ENCODE peak calls at places on chromosome 12, in five cellular contexts. One of them, this sample, is unnamed.
A peak's percentile ranks its signal among the peaks of the same experiment; 100 is the strongest.

GRCh38 chr12:3520168-3520567 is 29.2 kb downstream of the PRMT8 start:
- DNase-seq in neuronal stem cell: no peak
- DNase-seq in T-helper 17 cell: no peak
- DNase-seq in adrenal gland: no peak
- DNase-seq in gastrocnemius medialis: no peak
- DNase-seq in this sample: no peak

GRCh38 chr12:92259291-92259690 is 113.6 kb upstream of the BTG1 start:
- DNase-seq in T-helper 17 cell: no peak
- DNase-seq in gastrocnemius medialis: no peak
- DNase-seq in neuronal stem cell: no peak
- DNase-seq in adrenal gland: no peak
- DNase-seq in this sample: no peak

GRCh38 chr12:67284561-67284960 is 15.4 kb downstream of the CAND1 start:
- DNase-seq in gastrocnemius medialis: no peak
- DNase-seq in T-helper 17 cell: no peak
- DNase-seq in neuronal stem cell: no peak
- DNase-seq in adrenal gland: no peak
- DNase-seq in this sample: no peak

GRCh38 chr12:1497161-1497560 is 97.2 kb downstream of the FBXL14 start:
- DNase-seq in adrenal gland: no peak
- DNase-seq in T-helper 17 cell: no peak
- DNase-seq in gastrocnemius medialis: no peak
- DNase-seq in neuronal stem cell: no peak
- DNase-seq in this sample: no peak

GRCh38 chr12:52350786-52351185 is 16.5 kb downstream of the KRT85 start:
- DNase-seq in gastrocnemius medialis: no peak
- DNase-seq in adrenal gland: no peak
- DNase-seq in T-helper 17 cell: no peak
- DNase-seq in neuronal stem cell: no peak
- DNase-seq in this sample: no peak

GRCh38 chr12:124030510-124030909 is 57.5 kb downstream of the ZNF664 start:
- DNase-seq in neuronal stem cell: no peak
- DNase-seq in gastrocnemius medialis: no peak
- DNase-seq in adrenal gland: peak; percentile 47
- DNase-seq in T-helper 17 cell: no peak
- DNase-seq in this sample: no peak

GRCh38 chr12:127381043-127381668 is 885.8 kb upstream of the TMEM132C start:
- DNase-seq in neuronal stem cell: peak; percentile 63
- DNase-seq in gastrocnemius medialis: no peak
- DNase-seq in T-helper 17 cell: peak; percentile 17
- DNase-seq in adrenal gland: peak; percentile 42
- DNase-seq in this sample: peak; percentile 24

GRCh38 chr12:112107728-112108447 is 695 bp downstream of the NAA25 start:
- DNase-seq in gastrocnemius medialis: peak; percentile 64
- DNase-seq in T-helper 17 cell: no peak
- DNase-seq in neuronal stem cell: no peak
- DNase-seq in adrenal gland: peak; percentile 50
- DNase-seq in this sample: peak; percentile 51

GRCh38 chr12:54891717-54892478 is 37.6 kb downstream of the MUCL1 start:
- DNase-seq in neuronal stem cell: no peak
- DNase-seq in adrenal gland: no peak
- DNase-seq in gastrocnemius medialis: no peak
- DNase-seq in T-helper 17 cell: no peak
- DNase-seq in this sample: no peak

GRCh38 chr12:127613056-127613455 is 653.9 kb upstream of the TMEM132C start:
- DNase-seq in T-helper 17 cell: no peak
- DNase-seq in adrenal gland: peak; percentile 69
- DNase-seq in gastrocnemius medialis: no peak
- DNase-seq in neuronal stem cell: no peak
- DNase-seq in this sample: no peak

GRCh38 chr12:12786716-12787601 is 1.5 kb downstream of the APOLD1 start:
- DNase-seq in T-helper 17 cell: peak; percentile 55
- DNase-seq in neuronal stem cell: peak; percentile 40
- DNase-seq in adrenal gland: peak; percentile 84
- DNase-seq in gastrocnemius medialis: peak; percentile 73
- DNase-seq in this sample: no peak

GRCh38 chr12:85872497-85873091 is 1.5 kb upstream of the NTS start:
- DNase-seq in neuronal stem cell: peak; percentile 51
- DNase-seq in adrenal gland: no peak
- DNase-seq in gastrocnemius medialis: no peak
- DNase-seq in T-helper 17 cell: no peak
- DNase-seq in this sample: peak; percentile 67

GRCh38 chr12:42511656-42512055 is 77.9 kb downstream of the PRICKLE1 start:
- DNase-seq in gastrocnemius medialis: no peak
- DNase-seq in neuronal stem cell: peak; percentile 11
- DNase-seq in adrenal gland: no peak
- DNase-seq in T-helper 17 cell: no peak
- DNase-seq in this sample: no peak

GRCh38 chr12:114681149-114681849 is 2.7 kb downstream of the TBX3 start:
- DNase-seq in gastrocnemius medialis: no peak
- DNase-seq in adrenal gland: no peak
- DNase-seq in neuronal stem cell: no peak
- DNase-seq in T-helper 17 cell: no peak
- DNase-seq in this sample: no peak

GRCh38 chr12:116276433-116277216 is 868 bp downstream of the MED13L start:
- DNase-seq in T-helper 17 cell: peak; percentile 55
- DNase-seq in gastrocnemius medialis: peak; percentile 62
- DNase-seq in neuronal stem cell: peak; percentile 55
- DNase-seq in adrenal gland: peak; percentile 78
- DNase-seq in this sample: peak; percentile 61

GRCh38 chr12:25269701-25270100 is 19.0 kb upstream of the KRAS start:
- DNase-seq in gastrocnemius medialis: no peak
- DNase-seq in T-helper 17 cell: no peak
- DNase-seq in adrenal gland: no peak
- DNase-seq in neuronal stem cell: no peak
- DNase-seq in this sample: peak; percentile 33

GRCh38 chr12:92369061-92369460 is 223.4 kb upstream of the BTG1 start:
- DNase-seq in neuronal stem cell: no peak
- DNase-seq in gastrocnemius medialis: no peak
- DNase-seq in adrenal gland: no peak
- DNase-seq in T-helper 17 cell: no peak
- DNase-seq in this sample: no peak

GRCh38 chr12:12542286-12542685 is 20.4 kb downstream of the DUSP16 start:
- DNase-seq in gastrocnemius medialis: no peak
- DNase-seq in neuronal stem cell: no peak
- DNase-seq in T-helper 17 cell: no peak
- DNase-seq in adrenal gland: no peak
- DNase-seq in this sample: no peak

GRCh38 chr12:93091851-93092558 is 162.9 kb upstream of the EEA1 start:
- DNase-seq in gastrocnemius medialis: no peak
- DNase-seq in neuronal stem cell: no peak
- DNase-seq in adrenal gland: no peak
- DNase-seq in T-helper 17 cell: no peak
- DNase-seq in this sample: no peak

GRCh38 chr12:53493610-53494391 is 5.5 kb downstream of the MAP3K12 start:
- DNase-seq in gastrocnemius medialis: peak; percentile 11
- DNase-seq in adrenal gland: no peak
- DNase-seq in neuronal stem cell: no peak
- DNase-seq in T-helper 17 cell: no peak
- DNase-seq in this sample: peak; percentile 21

GRCh38 chr12:53489242-53489915 is 9.9 kb downstream of the MAP3K12 start:
- DNase-seq in adrenal gland: no peak
- DNase-seq in T-helper 17 cell: no peak
- DNase-seq in gastrocnemius medialis: peak; percentile 13
- DNase-seq in neuronal stem cell: no peak
- DNase-seq in this sample: no peak

GRCh38 chr12:53495903-53496751 is 3.1 kb downstream of the MAP3K12 start:
- DNase-seq in neuronal stem cell: peak; percentile 49
- DNase-seq in gastrocnemius medialis: peak; percentile 54
- DNase-seq in adrenal gland: peak; percentile 64
- DNase-seq in T-helper 17 cell: no peak
- DNase-seq in this sample: no peak

GRCh38 chr12:53492188-53492587 is 7.1 kb downstream of the MAP3K12 start:
- DNase-seq in gastrocnemius medialis: no peak
- DNase-seq in neuronal stem cell: no peak
- DNase-seq in adrenal gland: no peak
- DNase-seq in T-helper 17 cell: no peak
- DNase-seq in this sample: no peak

GRCh38 chr12:53492830-53493609 is 6.2 kb downstream of the MAP3K12 start:
- DNase-seq in neuronal stem cell: peak; percentile 90
- DNase-seq in adrenal gland: peak; percentile 96
- DNase-seq in gastrocnemius medialis: peak; percentile 87
- DNase-seq in T-helper 17 cell: peak; percentile 76
- DNase-seq in this sample: peak; percentile 90
- H3K9me3 ChIP-seq in neuronal stem cell: no peaks in the 10 kb centered on the region
- H3K9me3 ChIP-seq in adrenal gland: no peaks in the 10 kb centered on the region
- H3K9me3 ChIP-seq in gastrocnemius medialis: no peaks in the 10 kb centered on the region
- H3K9me3 ChIP-seq in T-helper 17 cell: no peaks in the 10 kb centered on the region
- H3K9me3 ChIP-seq in this sample: no peaks in the 10 kb centered on the region

GRCh38 chr12:105338954-105339353 is 8.5 kb downstream of the C12orf75 start:
- DNase-seq in adrenal gland: no peak
- DNase-seq in T-helper 17 cell: no peak
- DNase-seq in gastrocnemius medialis: no peak
- DNase-seq in neuronal stem cell: no peak
- DNase-seq in this sample: no peak
- H3K9me3 ChIP-seq in adrenal gland: no peaks in the 10 kb centered on the region
- H3K9me3 ChIP-seq in T-helper 17 cell: no peaks in the 10 kb centered on the region
- H3K9me3 ChIP-seq in gastrocnemius medialis: no peaks in the 10 kb centered on the region
- H3K9me3 ChIP-seq in neuronal stem cell: peaks cover 30% of the 10 kb centered on the region
- H3K9me3 ChIP-seq in this sample: peaks cover 39% of the 10 kb centered on the region

DNA sequence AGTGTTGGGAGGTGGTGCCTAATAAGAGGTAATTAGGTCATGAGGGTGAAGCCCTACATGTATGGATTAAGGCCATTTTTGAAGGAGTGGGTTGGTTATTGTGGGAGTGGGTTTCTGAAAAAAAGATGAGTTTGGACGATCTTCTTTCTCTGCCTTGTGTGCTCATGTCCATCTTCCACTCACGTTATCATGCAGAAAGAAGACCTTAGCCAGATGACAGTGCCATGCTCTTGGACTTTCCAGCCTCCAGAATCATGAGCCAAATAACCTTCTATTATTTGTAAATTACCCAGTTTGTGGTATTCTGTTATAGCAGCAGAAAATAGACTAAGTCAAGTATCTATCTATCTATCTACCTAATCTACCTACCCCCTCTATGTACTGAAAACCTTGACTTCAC is 71.9 kb downstream of the SDR9C7 start:
- DNase-seq in adrenal gland: no peak
- DNase-seq in gastrocnemius medialis: no peak
- DNase-seq in T-helper 17 cell: no peak
- DNase-seq in neuronal stem cell: no peak
- DNase-seq in this sample: no peak
- H3K9me3 ChIP-seq in adrenal gland: no peaks in the 10 kb centered on the region
- H3K9me3 ChIP-seq in gastrocnemius medialis: no peaks in the 10 kb centered on the region
- H3K9me3 ChIP-seq in T-helper 17 cell: no peaks in the 10 kb centered on the region
- H3K9me3 ChIP-seq in neuronal stem cell: peaks cover 36% of the 10 kb centered on the region
- H3K9me3 ChIP-seq in this sample: peaks cover 51% of the 10 kb centered on the region

GRCh38 chr12:89682284-89682683 is 26.4 kb downstream of the ATP2B1 start:
- DNase-seq in T-helper 17 cell: no peak
- DNase-seq in adrenal gland: no peak
- DNase-seq in neuronal stem cell: no peak
- DNase-seq in gastrocnemius medialis: no peak
- DNase-seq in this sample: no peak
- H3K9me3 ChIP-seq in T-helper 17 cell: peaks cover 3% of the 10 kb centered on the region
- H3K9me3 ChIP-seq in adrenal gland: no peaks in the 10 kb centered on the region
- H3K9me3 ChIP-seq in neuronal stem cell: peaks cover 17% of the 10 kb centered on the region
- H3K9me3 ChIP-seq in gastrocnemius medialis: peaks cover 3% of the 10 kb centered on the region
- H3K9me3 ChIP-seq in this sample: peaks cover 38% of the 10 kb centered on the region

This sample was measured in OCI-LY7.